ENCODE peak calls at places on chromosomes 12 and 14, in nine cellular contexts. M is iPS-NIHi11, U is caudate nucleus, O is MG63, H is endodermal cell, I is NCI-H1048, Y is neuronal stem cell, N is ascending aorta, G is GM12865. Q is an unnamed sample.

GRCh38 chr12:66117242-66117641 is 13.3 kb downstream of the LLPH start:
- DNase-seq in M (no peak), O (no peak), N (no peak), G (no peak), Y (no peak), I (no peak), U (no peak), H (no peak), Q (no peak)

GRCh38 chr12:29650371-29650770 is 133.4 kb downstream of the TMTC1 start:
- DNase-seq in I (no peak), G (no peak), H (no peak), Y (no peak), O (no peak), M (no peak), U (no peak), N (no peak), Q (no peak)

GRCh38 chr12:91870872-91871707 is 274.6 kb downstream of the BTG1 start:
- DNase-seq in G (no peak), Y (no peak), I (no peak), M (no peak), U (no peak), H (no peak), O (no peak), N (no peak), Q (no peak)

GRCh38 chr14:103232831-103233319 is 101.2 kb upstream of the EIF5 start:
- DNase-seq in U (no peak), Y (no peak), O (no peak), N (no peak), M (peak), H (no peak), G (no peak), I (no peak), Q (no peak)

GRCh38 chr12:51904951-51905471 is 2.3 kb upstream of the ACVRL1 start:
- DNase-seq in O (no peak), H (no peak), M (no peak), G (no peak), N (peak), Y (no peak), U (no peak), I (no peak), Q (no peak)

GRCh38 chr14:61569783-61570182 is 125.5 kb upstream of the HIF1A start:
- DNase-seq in I (no peak), Y (no peak), H (peak), O (peak), G (no peak), N (peak), M (no peak), U (no peak), Q (no peak)

GRCh38 chr12:15720299-15720698 is 68.9 kb downstream of the EPS8 start:
- DNase-seq in O (no peak), G (no peak), U (no peak), I (no peak), M (no peak), N (no peak), Y (no peak), H (no peak), Q (no peak)

GRCh38 chr14:20697273-20698017 is 8.9 kb downstream of the ANG start:
- DNase-seq in N (no peak), I (no peak), H (peak), Y (peak), U (peak), O (peak), G (peak), M (peak), Q (peak)

GRCh38 chr14:68458840-68459469 is 333.9 kb downstream of the ZFP36L1 start:
- DNase-seq in O (peak), U (no peak), I (no peak), Y (no peak), M (peak), G (no peak), H (peak), N (peak), Q (no peak)

GRCh38 chr14:100989924-100990323 is 86.4 kb upstream of the RTL1 start:
- DNase-seq in Y (no peak), G (no peak), N (no peak), H (no peak), M (no peak), U (no peak), O (no peak), I (no peak), Q (no peak)